ENCODE peak calls at places on chromosomes 13 and 19, in six cellular contexts. One of them, this sample, is unnamed.

GRCh38 chr19:30645946-30646577 is 273.9 kb downstream of the ZNF536 start:
- DNase-seq in HepG2: no peak
- DNase-seq in PC-9: no peak
- DNase-seq in IMR-90: no peak
- DNase-seq in cardiac muscle cell: no peak
- DNase-seq in thyroid gland: no peak
- DNase-seq in this sample: no peak

GRCh38 chr13:34816118-34816517 is 126.0 kb upstream of the NBEA start:
- DNase-seq in HepG2: no peak
- DNase-seq in PC-9: no peak
- DNase-seq in IMR-90: no peak
- DNase-seq in cardiac muscle cell: no peak
- DNase-seq in thyroid gland: no peak
- DNase-seq in this sample: no peak

GRCh38 chr19:29145756-29146155 is 67.2 kb downstream of the UQCRFS1 start:
- DNase-seq in HepG2: no peak
- DNase-seq in PC-9: no peak
- DNase-seq in IMR-90: no peak
- DNase-seq in cardiac muscle cell: no peak
- DNase-seq in thyroid gland: no peak
- DNase-seq in this sample: no peak

GRCh38 chr19:33290082-33290815 is 12.1 kb downstream of the CEBPA start:
- DNase-seq in HepG2: no peak
- DNase-seq in PC-9: no peak
- DNase-seq in IMR-90: no peak
- DNase-seq in cardiac muscle cell: no peak
- DNase-seq in thyroid gland: no peak
- DNase-seq in this sample: no peak

GRCh38 chr19:3556978-3557460 is 367 bp downstream of the MFSD12 start:
- DNase-seq in HepG2: no peak
- DNase-seq in PC-9: peak; percentile 57
- DNase-seq in IMR-90: peak; percentile 35
- DNase-seq in cardiac muscle cell: peak; percentile 23
- DNase-seq in thyroid gland: peak; percentile 43
- DNase-seq in this sample: peak; percentile 45

GRCh38 chr13:51912091-51912490 is 50.3 kb downstream of the CCDC70 start:
- DNase-seq in HepG2: no peak
- DNase-seq in PC-9: no peak
- DNase-seq in IMR-90: no peak
- DNase-seq in cardiac muscle cell: no peak
- DNase-seq in thyroid gland: peak; percentile 74
- DNase-seq in this sample: no peak

GRCh38 chr13:110559429-110559943 is 2.0 kb downstream of the RAB20 start:
- DNase-seq in HepG2: no peak
- DNase-seq in PC-9: peak; percentile 64
- DNase-seq in IMR-90: peak; percentile 62
- DNase-seq in cardiac muscle cell: peak; percentile 49
- DNase-seq in thyroid gland: peak; percentile 96
- DNase-seq in this sample: no peak

GRCh38 chr19:56839665-56840451 is 668 bp downstream of the PEG3 start:
- DNase-seq in HepG2: peak; percentile 95
- DNase-seq in PC-9: no peak
- DNase-seq in IMR-90: no peak
- DNase-seq in cardiac muscle cell: peak; percentile 96
- DNase-seq in thyroid gland: peak; percentile 98
- DNase-seq in this sample: no peak

GRCh38 chr19:41064974-41065569 is 23.2 kb upstream of the CYP2A13 start:
- DNase-seq in HepG2: no peak
- DNase-seq in PC-9: no peak
- DNase-seq in IMR-90: peak; percentile 43
- DNase-seq in cardiac muscle cell: peak; percentile 54
- DNase-seq in thyroid gland: no peak
- DNase-seq in this sample: peak; percentile 16

GRCh38 chr13:31846984-31847752 is 107.8 kb downstream of the RXFP2 start:
- DNase-seq in HepG2: no peak
- DNase-seq in PC-9: no peak
- DNase-seq in IMR-90: no peak
- DNase-seq in cardiac muscle cell: peak; percentile 4
- DNase-seq in thyroid gland: peak; percentile 1
- DNase-seq in this sample: no peak

GRCh38 chr13:89458456-89458855 is 1787.3 kb downstream of the SLITRK5 start:
- DNase-seq in HepG2: no peak
- DNase-seq in PC-9: no peak
- DNase-seq in IMR-90: no peak
- DNase-seq in cardiac muscle cell: no peak
- DNase-seq in thyroid gland: no peak
- DNase-seq in this sample: no peak

GRCh38 chr13:24264976-24265375 is 44.4 kb upstream of the C1QTNF9 start:
- DNase-seq in HepG2: no peak
- DNase-seq in PC-9: no peak
- DNase-seq in IMR-90: no peak
- DNase-seq in cardiac muscle cell: no peak
- DNase-seq in thyroid gland: peak; percentile 51
- DNase-seq in this sample: no peak

GRCh38 chr19:2327773-2328400 is 499 bp downstream of the LSM7 start:
- DNase-seq in HepG2: peak; percentile 32
- DNase-seq in PC-9: peak; percentile 22
- DNase-seq in IMR-90: peak; percentile 81
- DNase-seq in cardiac muscle cell: peak; percentile 85
- DNase-seq in thyroid gland: no peak
- DNase-seq in this sample: peak; percentile 80

GRCh38 chr13:106088094-106088493 is 447.4 kb downstream of the EFNB2 start:
- DNase-seq in HepG2: no peak
- DNase-seq in PC-9: no peak
- DNase-seq in IMR-90: peak; percentile 11
- DNase-seq in cardiac muscle cell: no peak
- DNase-seq in thyroid gland: no peak
- DNase-seq in this sample: no peak

GRCh38 chr13:48950507-48950886 is 25.2 kb upstream of the FNDC3A start:
- DNase-seq in HepG2: peak; percentile 23
- DNase-seq in PC-9: no peak
- DNase-seq in IMR-90: peak; percentile 27
- DNase-seq in cardiac muscle cell: peak; percentile 10
- DNase-seq in thyroid gland: no peak
- DNase-seq in this sample: no peak

GRCh38 chr19:11530432-11530831 is 1.5 kb upstream of the ECSIT start:
- DNase-seq in HepG2: peak; percentile 95
- DNase-seq in PC-9: no peak
- DNase-seq in IMR-90: peak; percentile 78
- DNase-seq in cardiac muscle cell: peak; percentile 90
- DNase-seq in thyroid gland: peak; percentile 76
- DNase-seq in this sample: no peak

GRCh38 chr13:31530883-31531282 is 208.4 kb upstream of the RXFP2 start:
- DNase-seq in HepG2: no peak
- DNase-seq in PC-9: no peak
- DNase-seq in IMR-90: no peak
- DNase-seq in cardiac muscle cell: no peak
- DNase-seq in thyroid gland: no peak
- DNase-seq in this sample: no peak

GRCh38 chr19:30425885-30426838 is 54.0 kb downstream of the ZNF536 start:
- DNase-seq in HepG2: no peak
- DNase-seq in PC-9: no peak
- DNase-seq in IMR-90: no peak
- DNase-seq in cardiac muscle cell: no peak
- DNase-seq in thyroid gland: no peak
- DNase-seq in this sample: no peak

GRCh38 chr13:23715762-23716235 is 145.6 kb downstream of the TNFRSF19 start:
- DNase-seq in HepG2: peak; percentile 62
- DNase-seq in PC-9: no peak
- DNase-seq in IMR-90: no peak
- DNase-seq in cardiac muscle cell: no peak
- DNase-seq in thyroid gland: peak; percentile 62
- DNase-seq in this sample: peak; percentile 5

GRCh38 chr13:93476175-93476574 is 249.6 kb downstream of the GPC6 start:
- DNase-seq in HepG2: peak; percentile 11
- DNase-seq in PC-9: peak; percentile 1
- DNase-seq in IMR-90: peak; percentile 91
- DNase-seq in cardiac muscle cell: peak; percentile 71
- DNase-seq in thyroid gland: no peak
- DNase-seq in this sample: peak; percentile 76

GRCh38 chr19:9535934-9536333 is 2.5 kb downstream of the ZNF426 start:
- DNase-seq in HepG2: no peak
- DNase-seq in PC-9: no peak
- DNase-seq in IMR-90: no peak
- DNase-seq in cardiac muscle cell: no peak
- DNase-seq in thyroid gland: no peak
- DNase-seq in this sample: no peak

GRCh38 chr13:26022538-26023292 is 29.1 kb downstream of the SHISA2 start:
- DNase-seq in HepG2: no peak
- DNase-seq in PC-9: peak; percentile 18
- DNase-seq in IMR-90: peak; percentile 47
- DNase-seq in cardiac muscle cell: peak; percentile 67
- DNase-seq in thyroid gland: peak; percentile 99
- DNase-seq in this sample: peak; percentile 76

GRCh38 chr19:2668188-2668763 is 34.2 kb downstream of the GNG7 start:
- DNase-seq in HepG2: no peak
- DNase-seq in PC-9: no peak
- DNase-seq in IMR-90: no peak
- DNase-seq in cardiac muscle cell: no peak
- DNase-seq in thyroid gland: no peak
- DNase-seq in this sample: no peak

DNA sequence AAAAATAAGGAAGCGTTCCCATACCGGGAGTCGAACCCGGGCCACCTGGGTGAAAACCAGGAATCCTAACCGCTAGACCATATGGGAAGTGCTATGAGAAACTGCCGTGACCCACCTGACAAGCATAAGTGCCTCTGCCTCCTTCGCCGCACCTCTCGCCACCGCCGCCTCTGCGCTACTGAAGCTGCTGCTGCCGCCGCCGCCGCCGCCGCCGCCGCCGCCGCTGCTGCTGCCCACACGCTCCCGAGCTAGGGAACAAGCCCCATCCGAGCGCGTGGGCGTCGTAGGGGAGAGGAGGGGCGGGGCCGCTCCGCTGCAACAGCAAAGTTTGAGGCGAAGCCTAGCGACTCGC is 610 bp upstream of the WBP4 start:
- DNase-seq in HepG2: peak; percentile 56
- DNase-seq in PC-9: peak; percentile 64
- DNase-seq in IMR-90: no peak
- DNase-seq in cardiac muscle cell: peak; percentile 90
- DNase-seq in thyroid gland: peak; percentile 86
- DNase-seq in this sample: peak; percentile 90
- H3K4me1 ChIP-seq in HepG2: peaks cover 58% of the 10 kb centered on the region
- H3K4me1 ChIP-seq in PC-9: peaks cover 43% of the 10 kb centered on the region
- H3K4me1 ChIP-seq in IMR-90: peaks cover 4% of the 10 kb centered on the region
- H3K4me1 ChIP-seq in cardiac muscle cell: peaks cover 16% of the 10 kb centered on the region
- H3K4me1 ChIP-seq in thyroid gland: peaks cover 51% of the 10 kb centered on the region
- H3K4me1 ChIP-seq in this sample: peaks cover 34% of the 10 kb centered on the region

DNA sequence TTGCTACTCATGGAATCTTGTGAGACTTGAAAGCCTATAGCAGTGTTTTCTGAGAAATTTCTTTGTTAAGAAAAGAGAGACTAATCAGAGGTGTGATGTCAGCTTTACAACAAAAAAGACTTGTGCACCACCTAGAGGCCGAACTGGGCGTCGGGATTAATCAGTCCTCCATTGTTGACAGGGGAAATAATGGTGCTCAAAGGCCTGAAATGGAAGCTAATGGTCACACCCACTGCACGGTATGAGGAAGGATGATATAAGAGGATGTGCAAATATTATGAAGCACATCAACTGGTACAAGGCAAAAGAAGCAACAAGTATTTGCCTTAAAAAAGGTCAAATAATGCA is 480.2 kb upstream of the MIR17HG start:
- DNase-seq in HepG2: peak; percentile 75
- DNase-seq in PC-9: peak; percentile 73
- DNase-seq in IMR-90: peak; percentile 27
- DNase-seq in cardiac muscle cell: peak; percentile 89
- DNase-seq in thyroid gland: peak; percentile 82
- DNase-seq in this sample: peak; percentile 47
- H3K4me3 ChIP-seq in HepG2: no peak overlapping the region
- H3K4me3 ChIP-seq in PC-9: no peak overlapping the region
- H3K4me3 ChIP-seq in IMR-90: no peak overlapping the region
- H3K4me3 ChIP-seq in cardiac muscle cell: no peak overlapping the region
- H3K4me3 ChIP-seq in thyroid gland: no peak overlapping the region
- H3K4me3 ChIP-seq in this sample: no peak overlapping the region

GRCh38 chr13:114230575-114230974 is 4.1 kb upstream of the CDC16 start:
- DNase-seq in HepG2: no peak
- DNase-seq in PC-9: no peak
- DNase-seq in IMR-90: no peak
- DNase-seq in cardiac muscle cell: no peak
- DNase-seq in thyroid gland: no peak
- DNase-seq in this sample: no peak
- H3K4me1 ChIP-seq in HepG2: no peaks in the 10 kb centered on the region
- H3K4me1 ChIP-seq in PC-9: peaks cover 19% of the 10 kb centered on the region
- H3K4me1 ChIP-seq in IMR-90: peaks cover 8% of the 10 kb centered on the region
- H3K4me1 ChIP-seq in cardiac muscle cell: peaks cover 3% of the 10 kb centered on the region
- H3K4me1 ChIP-seq in thyroid gland: no peaks in the 10 kb centered on the region
- H3K4me1 ChIP-seq in this sample: peaks cover 5% of the 10 kb centered on the region

GRCh38 chr19:55655648-55656040 is 809 bp downstream of the U2AF2 start:
- DNase-seq in HepG2: no peak
- DNase-seq in PC-9: no peak
- DNase-seq in IMR-90: no peak
- DNase-seq in cardiac muscle cell: no peak
- DNase-seq in thyroid gland: no peak
- DNase-seq in this sample: no peak
- H3K4me3 ChIP-seq in HepG2: peak overlapping the region; percentile 78
- H3K4me3 ChIP-seq in PC-9: peak overlapping the region; percentile 93
- H3K4me3 ChIP-seq in IMR-90: peak overlapping the region; percentile 79
- H3K4me3 ChIP-seq in cardiac muscle cell: peak overlapping the region; percentile 79
- H3K4me3 ChIP-seq in thyroid gland: peak overlapping the region; percentile 76
- H3K4me3 ChIP-seq in this sample: peak overlapping the region; percentile 89

GRCh38 chr13:50126378-50127016 is 111.3 kb downstream of the KCNRG start:
- DNase-seq in HepG2: peak; percentile 27
- DNase-seq in PC-9: no peak
- DNase-seq in IMR-90: peak; percentile 58
- DNase-seq in cardiac muscle cell: peak; percentile 52
- DNase-seq in thyroid gland: no peak
- DNase-seq in this sample: no peak
- H3K4me1 ChIP-seq in HepG2: peaks cover 45% of the 10 kb centered on the region
- H3K4me1 ChIP-seq in PC-9: peaks cover 29% of the 10 kb centered on the region
- H3K4me1 ChIP-seq in IMR-90: peaks cover 7% of the 10 kb centered on the region
- H3K4me1 ChIP-seq in cardiac muscle cell: peaks cover 10% of the 10 kb centered on the region
- H3K4me1 ChIP-seq in thyroid gland: peaks cover 42% of the 10 kb centered on the region
- H3K4me1 ChIP-seq in this sample: peaks cover 26% of the 10 kb centered on the region

DNA sequence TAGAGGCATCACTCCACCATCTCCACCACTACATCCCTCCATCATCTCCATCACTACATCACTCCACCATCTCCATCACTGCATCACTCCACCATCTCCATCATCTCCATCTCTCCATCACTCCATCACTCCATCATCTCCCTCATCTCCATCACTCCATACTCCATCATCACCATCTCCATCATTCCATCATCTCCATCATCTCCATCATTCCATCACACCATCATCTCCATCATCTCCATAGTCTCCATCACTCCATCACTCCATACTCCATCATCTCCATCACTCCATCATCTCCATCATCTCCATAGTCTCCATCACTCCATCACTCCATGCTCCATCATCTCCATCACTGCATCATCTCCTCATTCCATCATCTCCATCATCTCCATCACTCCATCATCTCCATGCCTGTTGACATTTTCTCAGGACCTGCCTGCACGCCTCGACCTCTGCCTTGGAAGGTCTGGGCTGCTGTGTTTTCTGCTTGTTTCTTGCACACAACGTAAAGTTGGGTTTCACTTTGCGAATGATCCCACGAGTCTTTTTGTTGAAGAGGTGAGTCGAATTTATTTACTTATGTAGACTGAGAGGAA is 21.2 kb upstream of the RASA3 start:
- DNase-seq in HepG2: no peak
- DNase-seq in PC-9: no peak
- DNase-seq in IMR-90: no peak
- DNase-seq in cardiac muscle cell: no peak
- DNase-seq in thyroid gland: no peak
- DNase-seq in this sample: no peak
- H3K4me3 ChIP-seq in HepG2: no peak overlapping the region
- H3K4me3 ChIP-seq in PC-9: no peak overlapping the region
- H3K4me3 ChIP-seq in IMR-90: no peak overlapping the region
- H3K4me3 ChIP-seq in cardiac muscle cell: no peak overlapping the region
- H3K4me3 ChIP-seq in thyroid gland: no peak overlapping the region
- H3K4me3 ChIP-seq in this sample: no peak overlapping the region